ENCODE peak calls at places on chromosomes 6 and 20, in five cellular contexts. One of them, this sample, is unnamed.

GRCh38 chr6:158713469-158713868 is 63.6 kb downstream of the SYTL3 start:
- DNase-seq in lower lobe of right lung: no peak
- DNase-seq in cardiac fibroblast: no peak
- DNase-seq in astrocyte of the cerebellum: no peak
- DNase-seq in bronchial epithelial cell: no peak
- DNase-seq in this sample: no peak

GRCh38 chr6:47106721-47107197 is 64.6 kb upstream of the ADGRF1 start:
- DNase-seq in lower lobe of right lung: no peak
- DNase-seq in cardiac fibroblast: no peak
- DNase-seq in astrocyte of the cerebellum: no peak
- DNase-seq in bronchial epithelial cell: peak; percentile 53
- DNase-seq in this sample: no peak

GRCh38 chr6:159089443-159089842 is 44.7 kb upstream of the TAGAP start:
- DNase-seq in lower lobe of right lung: no peak
- DNase-seq in cardiac fibroblast: no peak
- DNase-seq in astrocyte of the cerebellum: no peak
- DNase-seq in bronchial epithelial cell: no peak
- DNase-seq in this sample: no peak

GRCh38 chr6:156686429-156686939 is 90.7 kb upstream of the ARID1B start:
- DNase-seq in lower lobe of right lung: peak; percentile 49
- DNase-seq in cardiac fibroblast: peak; percentile 77
- DNase-seq in astrocyte of the cerebellum: peak; percentile 27
- DNase-seq in bronchial epithelial cell: peak; percentile 56
- DNase-seq in this sample: peak; percentile 48

GRCh38 chr20:63026582-63027424 is 20.0 kb upstream of the BHLHE23 start:
- DNase-seq in lower lobe of right lung: peak; percentile 29
- DNase-seq in cardiac fibroblast: no peak
- DNase-seq in astrocyte of the cerebellum: no peak
- DNase-seq in bronchial epithelial cell: no peak
- DNase-seq in this sample: no peak

GRCh38 chr6:42710316-42710715 is 12.1 kb downstream of the PRPH2 start:
- DNase-seq in lower lobe of right lung: no peak
- DNase-seq in cardiac fibroblast: peak; percentile 57
- DNase-seq in astrocyte of the cerebellum: no peak
- DNase-seq in bronchial epithelial cell: no peak
- DNase-seq in this sample: no peak

GRCh38 chr20:35121186-35121585 is 25.9 kb downstream of the EDEM2 start:
- DNase-seq in lower lobe of right lung: no peak
- DNase-seq in cardiac fibroblast: no peak
- DNase-seq in astrocyte of the cerebellum: no peak
- DNase-seq in bronchial epithelial cell: no peak
- DNase-seq in this sample: no peak

GRCh38 chr20:24987244-24987643 is 5.3 kb downstream of the APMAP start:
- DNase-seq in lower lobe of right lung: no peak
- DNase-seq in cardiac fibroblast: no peak
- DNase-seq in astrocyte of the cerebellum: no peak
- DNase-seq in bronchial epithelial cell: peak; percentile 83
- DNase-seq in this sample: no peak

GRCh38 chr6:102493485-102493884 is 1100.0 kb downstream of the GRIK2 start:
- DNase-seq in lower lobe of right lung: no peak
- DNase-seq in cardiac fibroblast: no peak
- DNase-seq in astrocyte of the cerebellum: no peak
- DNase-seq in bronchial epithelial cell: no peak
- DNase-seq in this sample: no peak
- H3K4me3 ChIP-seq in lower lobe of right lung: no peak overlapping the region
- H3K4me3 ChIP-seq in cardiac fibroblast: no peak overlapping the region
- H3K4me3 ChIP-seq in astrocyte of the cerebellum: no peak overlapping the region
- H3K4me3 ChIP-seq in bronchial epithelial cell: no peak overlapping the region
- H3K4me3 ChIP-seq in this sample: no peak overlapping the region

GRCh38 chr20:20665200-20665599 is 47.2 kb downstream of the RALGAPA2 start:
- DNase-seq in lower lobe of right lung: no peak
- DNase-seq in cardiac fibroblast: no peak
- DNase-seq in astrocyte of the cerebellum: no peak
- DNase-seq in bronchial epithelial cell: no peak
- DNase-seq in this sample: no peak
- TF ChIP-seq CTCF in lower lobe of right lung: no peak
- TF ChIP-seq CTCF in cardiac fibroblast: no peak
- TF ChIP-seq CTCF in astrocyte of the cerebellum: no peak
- TF ChIP-seq CTCF in bronchial epithelial cell: no peak
- TF ChIP-seq CTCF in this sample: no peak

GRCh38 chr6:142883011-142883410 is 62.0 kb downstream of the HIVEP2 start:
- DNase-seq in lower lobe of right lung: no peak
- DNase-seq in cardiac fibroblast: peak; percentile 72
- DNase-seq in astrocyte of the cerebellum: peak; percentile 57
- DNase-seq in bronchial epithelial cell: no peak
- DNase-seq in this sample: no peak
- H3K4me3 ChIP-seq in lower lobe of right lung: no peak overlapping the region
- H3K4me3 ChIP-seq in cardiac fibroblast: no peak overlapping the region
- H3K4me3 ChIP-seq in astrocyte of the cerebellum: no peak overlapping the region
- H3K4me3 ChIP-seq in bronchial epithelial cell: no peak overlapping the region
- H3K4me3 ChIP-seq in this sample: no peak overlapping the region

GRCh38 chr6:3882865-3883264 is 33.7 kb downstream of the FAM50B start:
- DNase-seq in lower lobe of right lung: no peak
- DNase-seq in cardiac fibroblast: peak; percentile 91
- DNase-seq in astrocyte of the cerebellum: no peak
- DNase-seq in bronchial epithelial cell: no peak
- DNase-seq in this sample: no peak

GRCh38 chr6:3888153-3888957 is 39.2 kb downstream of the FAM50B start:
- DNase-seq in lower lobe of right lung: no peak
- DNase-seq in cardiac fibroblast: peak; percentile 63
- DNase-seq in astrocyte of the cerebellum: no peak
- DNase-seq in bronchial epithelial cell: no peak
- DNase-seq in this sample: no peak

GRCh38 chr6:3887150-3887700 is 38.1 kb downstream of the FAM50B start:
- DNase-seq in lower lobe of right lung: no peak
- DNase-seq in cardiac fibroblast: peak; percentile 69
- DNase-seq in astrocyte of the cerebellum: peak; percentile 15
- DNase-seq in bronchial epithelial cell: peak; percentile 40
- DNase-seq in this sample: no peak

GRCh38 chr6:3884007-3884745 is 35.0 kb downstream of the FAM50B start:
- DNase-seq in lower lobe of right lung: no peak
- DNase-seq in cardiac fibroblast: peak; percentile 71
- DNase-seq in astrocyte of the cerebellum: peak; percentile 37
- DNase-seq in bronchial epithelial cell: peak; percentile 67
- DNase-seq in this sample: no peak

DNA sequence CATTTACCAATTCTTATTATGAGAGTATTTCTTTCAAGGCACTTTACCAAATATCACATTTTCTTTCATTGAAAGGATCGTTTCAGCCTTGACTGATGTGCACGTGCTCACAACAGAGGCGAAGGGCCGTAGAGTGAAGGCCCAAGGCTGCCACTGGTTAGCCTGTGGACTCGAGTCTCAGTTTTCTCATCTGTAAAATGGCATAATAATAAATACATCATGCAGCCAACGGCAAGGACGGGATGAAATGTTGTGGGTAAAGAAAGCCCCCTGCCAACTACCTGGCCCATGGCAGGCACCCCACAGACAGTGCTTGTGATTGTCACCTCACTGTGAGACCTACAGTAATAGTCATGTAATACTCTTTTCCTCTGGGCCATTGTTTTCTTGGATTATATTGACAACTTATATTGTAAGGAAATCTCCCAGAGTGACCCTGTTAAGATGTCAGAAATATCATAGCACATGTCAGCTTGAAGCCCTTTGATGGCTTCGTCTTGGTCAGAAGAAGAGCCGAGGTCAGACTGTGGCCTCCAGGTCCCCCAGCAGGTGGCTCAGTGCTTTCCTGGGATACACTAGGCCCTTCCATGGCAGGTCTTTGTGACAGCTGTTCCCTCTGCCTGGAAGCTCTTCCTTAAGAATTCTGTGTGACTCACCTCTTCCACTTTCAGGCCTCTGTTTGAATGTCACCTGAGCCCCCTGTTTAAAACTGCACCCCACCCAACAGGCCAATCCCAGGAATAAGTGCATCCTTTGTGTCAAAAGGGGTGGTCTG is 36.3 kb downstream of the FAM50B start:
- DNase-seq in lower lobe of right lung: no peak
- DNase-seq in cardiac fibroblast: no peak
- DNase-seq in astrocyte of the cerebellum: no peak
- DNase-seq in bronchial epithelial cell: no peak
- DNase-seq in this sample: no peak
- TF ChIP-seq CTCF in lower lobe of right lung: peak; percentile 14
- TF ChIP-seq CTCF in cardiac fibroblast: peak; percentile 41
- TF ChIP-seq CTCF in astrocyte of the cerebellum: peak; percentile 10
- TF ChIP-seq CTCF in bronchial epithelial cell: peak; percentile 32
- TF ChIP-seq CTCF in this sample: peak; percentile 59